ENCODE peak calls at places on chromosome X, in six cellular contexts. V is endothelial cell of umbilical vein, W is GM23338, A is fibroblast of lung, Z is hepatocyte, C is GM23248. U is an unnamed sample. For H3K4me1, the result is how much of the 10 kb centered on the place peaks cover.

GRCh38 chrX:13043138-13043537 is 1.3 kb downstream of the FAM9C start:
- DNase-seq in V (no peak), W (no peak), A (no peak), Z (no peak), C (no peak), U (no peak)

GRCh38 chrX:38458071-38458470 is 103.3 kb upstream of the TSPAN7 start:
- DNase-seq in V (no peak), W (peak), A (no peak), Z (peak), C (no peak), U (no peak)

GRCh38 chrX:112642349-112642748 is 37.4 kb downstream of the LHFPL1 start:
- DNase-seq in V (peak), W (peak), A (peak), Z (peak), C (peak), U (peak)

GRCh38 chrX:56281789-56282188 is 49.6 kb downstream of the KLF8 start:
- DNase-seq in V (peak), W (peak), A (no peak), Z (peak), C (peak), U (peak)

GRCh38 chrX:105221374-105221773 is 880 bp upstream of the TEX13A start:
- DNase-seq in V (no peak), W (no peak), A (no peak), Z (no peak), C (no peak), U (no peak)

GRCh38 chrX:3514996-3515395 is 168.5 kb upstream of the MXRA5 start:
- DNase-seq in V (no peak), W (no peak), A (peak), Z (no peak), C (peak), U (no peak)

GRCh38 chrX:20244936-20245335 is 21.8 kb downstream of the RPS6KA3 start:
- DNase-seq in V (no peak), W (no peak), A (peak), Z (no peak), C (peak), U (no peak)

GRCh38 chrX:134649770-134650169 is 8.5 kb downstream of the PLAC1 start:
- DNase-seq in V (no peak), W (no peak), A (no peak), Z (no peak), C (no peak), U (no peak)

GRCh38 chrX:107454302-107454701 is 4.8 kb downstream of the FRMPD3 start:
- DNase-seq in V (no peak), W (no peak), A (peak), Z (no peak), C (peak), U (no peak)

GRCh38 chrX:39773923-39774803 is 323.6 kb downstream of the BCOR start:
- DNase-seq in V (peak), W (no peak), A (peak), Z (peak), C (no peak), U (no peak)

GRCh38 chrX:136608295-136608933 is 39.5 kb upstream of the CD40LG start:
- DNase-seq in V (peak), W (peak), A (peak), Z (no peak), C (peak), U (peak)

GRCh38 chrX:135411893-135412292 is 9.9 kb upstream of the SMIM10L2A start:
- DNase-seq in V (no peak), W (peak), A (peak), Z (no peak), C (peak), U (peak)

GRCh38 chrX:115233497-115234219 is at the start of gene LRCH2:
- DNase-seq in V (peak), W (peak), A (peak), Z (peak), C (peak), U (no peak)

GRCh38 chrX:154046262-154046771 is 26.6 kb upstream of the IRAK1 start:
- DNase-seq in V (peak), W (no peak), A (peak), Z (peak), C (peak), U (no peak)

GRCh38 chrX:8084023-8084422 is 87.0 kb downstream of the VCX2 start:
- DNase-seq in V (no peak), W (no peak), A (peak), Z (peak), C (no peak), U (no peak)

GRCh38 chrX:56563231-56564116 is at the start of gene UBQLN2:
- DNase-seq in V (peak), W (peak), A (peak), Z (peak), C (peak), U (peak)

GRCh38 chrX:134670241-134670811 is 12.1 kb upstream of the PLAC1 start:
- DNase-seq in V (peak), W (peak), A (peak), Z (peak), C (peak), U (no peak)

GRCh38 chrX:74535211-74535621 is 79.2 kb downstream of the RLIM start:
- DNase-seq in V (no peak), W (peak), A (peak), Z (peak), C (peak), U (no peak)

GRCh38 chrX:41332408-41332987 is 1.5 kb upstream of the DDX3X start:
- DNase-seq in V (peak), W (peak), A (peak), Z (peak), C (peak), U (peak)

GRCh38 chrX:151703487-151703886 is 8.2 kb downstream of the PRRG3 start:
- DNase-seq in V (no peak), W (no peak), A (peak), Z (no peak), C (peak), U (no peak)

GRCh38 chrX:47030339-47030738 is 47.9 kb upstream of the RGN start:
- DNase-seq in V (peak), W (peak), A (peak), Z (peak), C (peak), U (peak)

GRCh38 chrX:46838482-46838857 is 1.6 kb downstream of the RP2 start:
- DNase-seq in V (no peak), W (no peak), A (no peak), Z (no peak), C (peak), U (no peak)

GRCh38 chrX:85084770-85085393 is 81.2 kb downstream of the APOOL start:
- DNase-seq in V (peak), W (peak), A (peak), Z (peak), C (peak), U (peak)

GRCh38 chrX:122076241-122076640 is 1028.8 kb downstream of the GLUD2 start:
- DNase-seq in V (no peak), W (no peak), A (no peak), Z (no peak), C (no peak), U (no peak)

GRCh38 chrX:45428816-45429215 is 228.1 kb upstream of the DIPK2B start:
- DNase-seq in V (no peak), W (no peak), A (peak), Z (no peak), C (peak), U (no peak)

GRCh38 chrX:37745354-37745753 is 34.5 kb upstream of the CYBB start:
- DNase-seq in V (peak), W (peak), A (peak), Z (peak), C (peak), U (peak)

GRCh38 chrX:138711399-138712347 is at the start of gene FGF13:
- DNase-seq in V (no peak), W (peak), A (peak), Z (peak), C (peak), U (peak)

GRCh38 chrX:38109042-38109904 is 102.9 kb downstream of the SYTL5 start:
- DNase-seq in V (no peak), W (no peak), A (no peak), Z (no peak), C (no peak), U (no peak)

GRCh38 chrX:48785525-48786214 is 720 bp upstream of the GATA1 start:
- DNase-seq in V (no peak), W (no peak), A (no peak), Z (no peak), C (no peak), U (no peak)

GRCh38 chrX:100410083-100410590 is at the start of gene PCDH19:
- DNase-seq in V (peak), W (peak), A (peak), Z (peak), C (peak), U (no peak)

GRCh38 chrX:150688911-150689451 is 4.2 kb upstream of the MTMR1 start:
- DNase-seq in V (peak), W (peak), A (peak), Z (peak), C (peak), U (no peak)

GRCh38 chrX:152259150-152259549 is 120.8 kb upstream of the MAGEA10 start:
- DNase-seq in V (no peak), W (no peak), A (no peak), Z (no peak), C (no peak), U (no peak)

GRCh38 chrX:21675931-21676330 is 17.8 kb upstream of the KLHL34 start:
- DNase-seq in V (no peak), W (peak), A (no peak), Z (no peak), C (no peak), U (no peak)

GRCh38 chrX:33273521-33273920 is 62.2 kb upstream of the DMD start:
- DNase-seq in V (no peak), W (no peak), A (no peak), Z (no peak), C (no peak), U (no peak)

GRCh38 chrX:17535229-17535628 is 160.2 kb downstream of the NHS start:
- DNase-seq in V (peak), W (peak), A (no peak), Z (peak), C (peak), U (peak)

GRCh38 chrX:1249101-1249887 is 19.3 kb upstream of the CSF2RA start:
- DNase-seq in V (no peak), W (peak), A (peak), Z (peak), C (peak), U (peak)
- H3K4me3 ChIP-seq in V (no peak), W (peak), A (no peak), Z (no peak), C (no peak), U (no peak)

DNA sequence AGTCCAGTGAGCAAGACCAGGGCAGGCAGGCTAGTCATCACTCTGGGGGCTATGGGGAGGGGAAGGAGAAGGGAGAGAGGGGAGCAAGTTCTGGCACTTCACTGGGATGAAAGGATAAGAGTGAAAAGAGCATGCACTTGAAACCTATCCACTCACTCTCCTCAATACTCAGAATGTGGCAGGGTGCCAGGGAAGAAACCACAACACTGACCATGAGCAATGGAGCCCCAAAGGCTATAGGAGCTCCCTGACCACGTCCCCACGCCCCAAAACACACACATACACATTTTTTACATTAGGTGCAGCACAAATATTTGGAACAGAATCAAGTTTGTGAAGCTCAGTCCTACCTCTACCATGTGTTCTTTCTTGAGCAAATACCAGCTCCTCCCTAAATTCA is 132.2 kb downstream of the IDS start:
- DNase-seq in V (no peak), W (no peak), A (peak), Z (no peak), C (no peak), U (no peak)
- H3K4me1 ChIP-seq in V (under half), W (under half), A (under half), Z (under half), C (under half), U (under half)

GRCh38 chrX:9529223-9529622 is 64.4 kb downstream of the TBL1X start:
- DNase-seq in V (no peak), W (peak), A (no peak), Z (no peak), C (no peak), U (no peak)

GRCh38 chrX:9532349-9532748 is 67.5 kb downstream of the TBL1X start:
- DNase-seq in V (no peak), W (no peak), A (peak), Z (no peak), C (no peak), U (no peak)

GRCh38 chrX:9533611-9534010 is 68.8 kb downstream of the TBL1X start:
- DNase-seq in V (no peak), W (no peak), A (no peak), Z (no peak), C (no peak), U (no peak)

GRCh38 chrX:9528498-9528897 is 63.6 kb downstream of the TBL1X start:
- DNase-seq in V (no peak), W (peak), A (no peak), Z (no peak), C (no peak), U (no peak)

GRCh38 chrX:9530848-9531274 is 66.0 kb downstream of the TBL1X start:
- DNase-seq in V (peak), W (peak), A (peak), Z (peak), C (peak), U (peak)
- H3K4me2 ChIP-seq in V (peak), W (peak), A (peak), Z (peak), C (peak), U (peak)

GRCh38 chrX:70478521-70478920 is 33.9 kb downstream of the DLG3 start:
- DNase-seq in V (no peak), W (no peak), A (no peak), Z (no peak), C (no peak), U (no peak)

GRCh38 chrX:70476934-70477733 is 32.5 kb downstream of the DLG3 start:
- DNase-seq in V (peak), W (peak), A (peak), Z (peak), C (peak), U (no peak)

GRCh38 chrX:70477734-70478075 is 33.1 kb downstream of the DLG3 start:
- DNase-seq in V (no peak), W (no peak), A (no peak), Z (no peak), C (no peak), U (no peak)

GRCh38 chrX:70479197-70479969 is 34.7 kb downstream of the DLG3 start:
- DNase-seq in V (peak), W (no peak), A (peak), Z (peak), C (peak), U (no peak)

DNA sequence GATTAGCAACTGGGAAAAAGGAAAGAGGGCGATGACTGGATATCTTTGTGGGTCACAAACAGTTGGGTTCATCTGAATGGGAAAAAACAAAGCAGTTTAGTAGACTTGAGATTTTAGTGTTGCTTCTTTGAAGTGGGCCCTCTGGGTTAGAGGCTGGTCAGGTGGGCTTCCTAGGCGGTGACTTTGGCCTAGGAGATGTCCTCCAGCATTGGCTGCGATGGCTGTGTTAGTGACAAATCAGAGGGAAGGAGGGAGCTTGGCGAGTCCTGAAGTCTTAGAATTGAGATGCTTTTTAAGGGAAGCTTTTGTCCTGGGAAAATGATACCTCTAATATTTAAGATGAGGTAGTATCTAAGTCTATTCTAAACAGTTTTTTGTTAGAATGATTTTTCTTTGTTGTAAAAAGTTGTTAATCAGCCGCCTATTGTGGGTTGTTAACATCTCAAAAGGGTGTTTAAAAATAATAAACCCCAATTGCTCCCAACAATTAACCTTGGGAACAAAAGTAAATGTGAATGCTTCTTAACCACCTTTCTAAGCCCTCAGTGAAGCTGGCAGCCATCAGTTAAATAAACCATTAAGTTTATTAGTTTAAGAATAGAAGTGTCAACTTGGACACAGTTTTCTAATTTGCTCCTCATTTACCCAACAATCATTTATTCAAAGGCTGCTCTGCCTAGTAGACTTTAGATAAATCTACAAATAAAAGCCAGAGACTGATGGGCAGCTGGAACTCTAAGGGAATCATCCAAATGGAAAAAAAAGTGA is 31.7 kb downstream of the DLG3 start:
- DNase-seq in V (no peak), W (peak), A (no peak), Z (no peak), C (no peak), U (no peak)
- H3K4me3 ChIP-seq in V (no peak), W (peak), A (no peak), Z (no peak), C (no peak), U (no peak)

U was measured in Karpas-422.